ENCODE peak calls at places on chromosome 20, in eight cellular contexts. One of them, this sample, is unnamed.

GRCh38 chr20:17026346-17026745 is 200.5 kb upstream of the PCSK2 start:
- DNase-seq in fibroblast of pulmonary artery: no peak
- DNase-seq in anterior cingulate cortex: no peak
- DNase-seq in aorta: no peak
- DNase-seq in left cardiac atrium: no peak
- DNase-seq in stimulated activated CD4-positive, alpha-beta T cell treated with anti-CD3 and anti-CD28 coated beads, TNF-alpha, amount 100 ng/mL, for 4 hours: no peak
- DNase-seq in posterior vena cava: no peak
- DNase-seq in midbrain: no peak
- DNase-seq in this sample: no peak

GRCh38 chr20:32113861-32114260 is 4.3 kb downstream of the TM9SF4 start:
- DNase-seq in stimulated activated CD4-positive, alpha-beta T cell treated with anti-CD3 and anti-CD28 coated beads, TNF-alpha, amount 100 ng/mL, for 4 hours: no peak
- DNase-seq in posterior vena cava: no peak
- DNase-seq in fibroblast of pulmonary artery: no peak
- DNase-seq in midbrain: no peak
- DNase-seq in anterior cingulate cortex: no peak
- DNase-seq in left cardiac atrium: no peak
- DNase-seq in aorta: no peak
- DNase-seq in this sample: no peak

GRCh38 chr20:48332555-48332954 is 495.2 kb downstream of the PREX1 start:
- DNase-seq in midbrain: no peak
- DNase-seq in posterior vena cava: no peak
- DNase-seq in aorta: no peak
- DNase-seq in left cardiac atrium: no peak
- DNase-seq in fibroblast of pulmonary artery: no peak
- DNase-seq in stimulated activated CD4-positive, alpha-beta T cell treated with anti-CD3 and anti-CD28 coated beads, TNF-alpha, amount 100 ng/mL, for 4 hours: no peak
- DNase-seq in anterior cingulate cortex: no peak
- DNase-seq in this sample: no peak

GRCh38 chr20:10578607-10579006 is 95.2 kb downstream of the JAG1 start:
- DNase-seq in anterior cingulate cortex: no peak
- DNase-seq in posterior vena cava: no peak
- DNase-seq in stimulated activated CD4-positive, alpha-beta T cell treated with anti-CD3 and anti-CD28 coated beads, TNF-alpha, amount 100 ng/mL, for 4 hours: no peak
- DNase-seq in midbrain: no peak
- DNase-seq in fibroblast of pulmonary artery: peak
- DNase-seq in aorta: no peak
- DNase-seq in left cardiac atrium: no peak
- DNase-seq in this sample: no peak

GRCh38 chr20:63172726-63173125 is 43.2 kb downstream of the YTHDF1 start:
- DNase-seq in left cardiac atrium: no peak
- DNase-seq in anterior cingulate cortex: no peak
- DNase-seq in midbrain: no peak
- DNase-seq in stimulated activated CD4-positive, alpha-beta T cell treated with anti-CD3 and anti-CD28 coated beads, TNF-alpha, amount 100 ng/mL, for 4 hours: no peak
- DNase-seq in fibroblast of pulmonary artery: no peak
- DNase-seq in posterior vena cava: no peak
- DNase-seq in aorta: no peak
- DNase-seq in this sample: no peak

GRCh38 chr20:33474963-33475362 is 14.9 kb upstream of the CBFA2T2 start:
- DNase-seq in posterior vena cava: no peak
- DNase-seq in stimulated activated CD4-positive, alpha-beta T cell treated with anti-CD3 and anti-CD28 coated beads, TNF-alpha, amount 100 ng/mL, for 4 hours: no peak
- DNase-seq in left cardiac atrium: no peak
- DNase-seq in midbrain: no peak
- DNase-seq in anterior cingulate cortex: no peak
- DNase-seq in fibroblast of pulmonary artery: no peak
- DNase-seq in aorta: no peak
- DNase-seq in this sample: no peak

GRCh38 chr20:39381598-39381997 is 419.5 kb downstream of the DHX35 start:
- DNase-seq in fibroblast of pulmonary artery: no peak
- DNase-seq in midbrain: no peak
- DNase-seq in posterior vena cava: no peak
- DNase-seq in stimulated activated CD4-positive, alpha-beta T cell treated with anti-CD3 and anti-CD28 coated beads, TNF-alpha, amount 100 ng/mL, for 4 hours: no peak
- DNase-seq in aorta: no peak
- DNase-seq in left cardiac atrium: no peak
- DNase-seq in anterior cingulate cortex: no peak
- DNase-seq in this sample: no peak

GRCh38 chr20:36703530-36703929 is 42.4 kb downstream of the NDRG3 start:
- DNase-seq in midbrain: no peak
- DNase-seq in left cardiac atrium: no peak
- DNase-seq in posterior vena cava: no peak
- DNase-seq in aorta: no peak
- DNase-seq in anterior cingulate cortex: no peak
- DNase-seq in stimulated activated CD4-positive, alpha-beta T cell treated with anti-CD3 and anti-CD28 coated beads, TNF-alpha, amount 100 ng/mL, for 4 hours: no peak
- DNase-seq in fibroblast of pulmonary artery: no peak
- DNase-seq in this sample: no peak

GRCh38 chr20:44079291-44079690 is 107.7 kb downstream of the JPH2 start:
- DNase-seq in stimulated activated CD4-positive, alpha-beta T cell treated with anti-CD3 and anti-CD28 coated beads, TNF-alpha, amount 100 ng/mL, for 4 hours: no peak
- DNase-seq in posterior vena cava: no peak
- DNase-seq in left cardiac atrium: no peak
- DNase-seq in midbrain: no peak
- DNase-seq in aorta: no peak
- DNase-seq in anterior cingulate cortex: no peak
- DNase-seq in fibroblast of pulmonary artery: no peak
- DNase-seq in this sample: no peak

GRCh38 chr20:40443731-40444130 is 245.3 kb downstream of the MAFB start:
- DNase-seq in aorta: no peak
- DNase-seq in fibroblast of pulmonary artery: no peak
- DNase-seq in left cardiac atrium: no peak
- DNase-seq in posterior vena cava: no peak
- DNase-seq in midbrain: no peak
- DNase-seq in anterior cingulate cortex: no peak
- DNase-seq in stimulated activated CD4-positive, alpha-beta T cell treated with anti-CD3 and anti-CD28 coated beads, TNF-alpha, amount 100 ng/mL, for 4 hours: no peak
- DNase-seq in this sample: no peak

GRCh38 chr20:24968278-24968677 is 19.2 kb downstream of the CST7 start:
- DNase-seq in aorta: no peak
- DNase-seq in left cardiac atrium: no peak
- DNase-seq in midbrain: no peak
- DNase-seq in anterior cingulate cortex: no peak
- DNase-seq in posterior vena cava: no peak
- DNase-seq in stimulated activated CD4-positive, alpha-beta T cell treated with anti-CD3 and anti-CD28 coated beads, TNF-alpha, amount 100 ng/mL, for 4 hours: no peak
- DNase-seq in fibroblast of pulmonary artery: no peak
- DNase-seq in this sample: no peak

GRCh38 chr20:62413896-62414481 is 6.9 kb upstream of the CABLES2 start:
- DNase-seq in stimulated activated CD4-positive, alpha-beta T cell treated with anti-CD3 and anti-CD28 coated beads, TNF-alpha, amount 100 ng/mL, for 4 hours: no peak
- DNase-seq in anterior cingulate cortex: no peak
- DNase-seq in midbrain: no peak
- DNase-seq in fibroblast of pulmonary artery: no peak
- DNase-seq in posterior vena cava: no peak
- DNase-seq in aorta: no peak
- DNase-seq in left cardiac atrium: no peak
- DNase-seq in this sample: no peak

GRCh38 chr20:61534346-61534745 is 282.3 kb downstream of the CDH4 start:
- DNase-seq in aorta: peak
- DNase-seq in fibroblast of pulmonary artery: no peak
- DNase-seq in left cardiac atrium: no peak
- DNase-seq in posterior vena cava: no peak
- DNase-seq in anterior cingulate cortex: no peak
- DNase-seq in stimulated activated CD4-positive, alpha-beta T cell treated with anti-CD3 and anti-CD28 coated beads, TNF-alpha, amount 100 ng/mL, for 4 hours: no peak
- DNase-seq in midbrain: no peak
- DNase-seq in this sample: no peak

GRCh38 chr20:35991142-35991771 is 22.9 kb downstream of the CNBD2 start:
- DNase-seq in stimulated activated CD4-positive, alpha-beta T cell treated with anti-CD3 and anti-CD28 coated beads, TNF-alpha, amount 100 ng/mL, for 4 hours: no peak
- DNase-seq in midbrain: no peak
- DNase-seq in aorta: no peak
- DNase-seq in left cardiac atrium: no peak
- DNase-seq in anterior cingulate cortex: no peak
- DNase-seq in posterior vena cava: no peak
- DNase-seq in fibroblast of pulmonary artery: peak
- DNase-seq in this sample: no peak

GRCh38 chr20:46458891-46459750 is 52.7 kb upstream of the ELMO2 start:
- DNase-seq in left cardiac atrium: peak
- DNase-seq in midbrain: peak
- DNase-seq in aorta: peak
- DNase-seq in anterior cingulate cortex: peak
- DNase-seq in posterior vena cava: no peak
- DNase-seq in fibroblast of pulmonary artery: peak
- DNase-seq in stimulated activated CD4-positive, alpha-beta T cell treated with anti-CD3 and anti-CD28 coated beads, TNF-alpha, amount 100 ng/mL, for 4 hours: no peak
- DNase-seq in this sample: no peak

GRCh38 chr20:58375796-58376195 is 13.2 kb upstream of the VAPB start:
- DNase-seq in left cardiac atrium: no peak
- DNase-seq in anterior cingulate cortex: no peak
- DNase-seq in fibroblast of pulmonary artery: no peak
- DNase-seq in aorta: no peak
- DNase-seq in stimulated activated CD4-positive, alpha-beta T cell treated with anti-CD3 and anti-CD28 coated beads, TNF-alpha, amount 100 ng/mL, for 4 hours: no peak
- DNase-seq in posterior vena cava: no peak
- DNase-seq in midbrain: no peak
- DNase-seq in this sample: no peak

GRCh38 chr20:53599378-53599777 is 5.7 kb upstream of the ZNF217 start:
- DNase-seq in stimulated activated CD4-positive, alpha-beta T cell treated with anti-CD3 and anti-CD28 coated beads, TNF-alpha, amount 100 ng/mL, for 4 hours: no peak
- DNase-seq in anterior cingulate cortex: no peak
- DNase-seq in posterior vena cava: no peak
- DNase-seq in aorta: no peak
- DNase-seq in midbrain: no peak
- DNase-seq in fibroblast of pulmonary artery: no peak
- DNase-seq in left cardiac atrium: no peak
- DNase-seq in this sample: no peak

GRCh38 chr20:62707981-62708521 is 585 bp upstream of the NTSR1 start:
- DNase-seq in aorta: no peak
- DNase-seq in anterior cingulate cortex: no peak
- DNase-seq in stimulated activated CD4-positive, alpha-beta T cell treated with anti-CD3 and anti-CD28 coated beads, TNF-alpha, amount 100 ng/mL, for 4 hours: no peak
- DNase-seq in midbrain: no peak
- DNase-seq in fibroblast of pulmonary artery: no peak
- DNase-seq in left cardiac atrium: no peak
- DNase-seq in posterior vena cava: no peak
- DNase-seq in this sample: no peak

GRCh38 chr20:32474967-32475819 is 109.9 kb downstream of the NOL4L start:
- DNase-seq in stimulated activated CD4-positive, alpha-beta T cell treated with anti-CD3 and anti-CD28 coated beads, TNF-alpha, amount 100 ng/mL, for 4 hours: no peak
- DNase-seq in left cardiac atrium: peak
- DNase-seq in posterior vena cava: peak
- DNase-seq in aorta: peak
- DNase-seq in midbrain: peak
- DNase-seq in fibroblast of pulmonary artery: peak
- DNase-seq in anterior cingulate cortex: no peak
- DNase-seq in this sample: no peak

GRCh38 chr20:38418509-38419204 is 16.5 kb downstream of the SNHG17 start:
- DNase-seq in fibroblast of pulmonary artery: peak
- DNase-seq in left cardiac atrium: peak
- DNase-seq in midbrain: peak
- DNase-seq in anterior cingulate cortex: no peak
- DNase-seq in aorta: no peak
- DNase-seq in stimulated activated CD4-positive, alpha-beta T cell treated with anti-CD3 and anti-CD28 coated beads, TNF-alpha, amount 100 ng/mL, for 4 hours: no peak
- DNase-seq in posterior vena cava: peak
- DNase-seq in this sample: no peak

GRCh38 chr20:3980260-3981131 is 34.9 kb downstream of the RNF24 start:
- DNase-seq in anterior cingulate cortex: no peak
- DNase-seq in fibroblast of pulmonary artery: peak
- DNase-seq in aorta: no peak
- DNase-seq in left cardiac atrium: no peak
- DNase-seq in posterior vena cava: no peak
- DNase-seq in midbrain: no peak
- DNase-seq in stimulated activated CD4-positive, alpha-beta T cell treated with anti-CD3 and anti-CD28 coated beads, TNF-alpha, amount 100 ng/mL, for 4 hours: peak
- DNase-seq in this sample: no peak

GRCh38 chr20:22339091-22339881 is 245.1 kb downstream of the FOXA2 start:
- DNase-seq in posterior vena cava: no peak
- DNase-seq in midbrain: peak
- DNase-seq in anterior cingulate cortex: no peak
- DNase-seq in fibroblast of pulmonary artery: peak
- DNase-seq in left cardiac atrium: no peak
- DNase-seq in aorta: no peak
- DNase-seq in stimulated activated CD4-positive, alpha-beta T cell treated with anti-CD3 and anti-CD28 coated beads, TNF-alpha, amount 100 ng/mL, for 4 hours: no peak
- DNase-seq in this sample: no peak

GRCh38 chr20:1964659-1965405 is 29.0 kb downstream of the PDYN start:
- DNase-seq in anterior cingulate cortex: no peak
- DNase-seq in aorta: no peak
- DNase-seq in midbrain: no peak
- DNase-seq in left cardiac atrium: no peak
- DNase-seq in stimulated activated CD4-positive, alpha-beta T cell treated with anti-CD3 and anti-CD28 coated beads, TNF-alpha, amount 100 ng/mL, for 4 hours: no peak
- DNase-seq in fibroblast of pulmonary artery: peak
- DNase-seq in posterior vena cava: no peak
- DNase-seq in this sample: no peak

This sample was measured in cerebellar nuclear complex.